ENCODE peak calls at places on chromosomes 3 and 15, in nine cellular contexts. L is activated CD8-positive, alpha-beta memory T cell treated with anti-CD3 and anti-CD28 coated beads for 24 hours; I is AG08395; F is upper lobe of left lung; Z is vagina; V is neural crest cell; B is AG10803; K is GM12865; E is NCI-H1436 treated with DMSO at 0.1 percent for 48 hours. Y is an unnamed sample.

GRCh38 chr3:55443346-55443745 is 43.8 kb downstream of the WNT5A start:
- DNase-seq in L (no peak), I (no peak), F (no peak), Z (no peak), V (no peak), B (no peak), K (no peak), E (no peak), Y (no peak)

GRCh38 chr3:53506763-53507145 is 12.3 kb downstream of the CACNA1D start:
- DNase-seq in L (no peak), I (no peak), F (no peak), Z (no peak), V (no peak), B (no peak), K (no peak), E (no peak), Y (no peak)

GRCh38 chr3:99246010-99246654 is 344.6 kb upstream of the DCBLD2 start:
- DNase-seq in L (no peak), I (no peak), F (no peak), Z (no peak), V (no peak), B (peak; percentile 61), K (no peak), E (no peak), Y (peak; percentile 70)

GRCh38 chr15:81608309-81608829 is 234.4 kb upstream of the TMC3 start:
- DNase-seq in L (no peak), I (no peak), F (no peak), Z (no peak), V (no peak), B (no peak), K (no peak), E (no peak), Y (no peak)

GRCh38 chr15:78034495-78035191 is 42.9 kb downstream of the TBC1D2B start:
- DNase-seq in L (peak; percentile 87), I (no peak), F (peak; percentile 85), Z (no peak), V (no peak), B (no peak), K (peak; percentile 87), E (no peak), Y (no peak)

GRCh38 chr3:14628406-14628805 is 23.2 kb upstream of the CCDC174 start:
- DNase-seq in L (no peak), I (no peak), F (no peak), Z (no peak), V (no peak), B (no peak), K (no peak), E (no peak), Y (no peak)

GRCh38 chr3:148707596-148708386 is 10.1 kb downstream of the AGTR1 start:
- DNase-seq in L (no peak), I (no peak), F (no peak), Z (no peak), V (no peak), B (no peak), K (no peak), E (no peak), Y (peak; percentile 12)

GRCh38 chr15:34223904-34224596 is 766 bp upstream of the EMC4 start:
- DNase-seq in L (no peak), I (no peak), F (no peak), Z (no peak), V (no peak), B (peak; percentile 8), K (peak; percentile 20), E (no peak), Y (peak; percentile 38)

GRCh38 chr3:134874737-134875413 is 79.8 kb downstream of the EPHB1 start:
- DNase-seq in L (no peak), I (peak; percentile 7), F (no peak), Z (no peak), V (no peak), B (peak; percentile 8), K (peak; percentile 24), E (no peak), Y (peak; percentile 9)

GRCh38 chr3:101423984-101424888 is 88.8 kb downstream of the SENP7 start:
- DNase-seq in L (no peak), I (no peak), F (no peak), Z (no peak), V (no peak), B (no peak), K (no peak), E (no peak), Y (no peak)

GRCh38 chr3:16633948-16634347 is 28.7 kb upstream of the DAZL start:
- DNase-seq in L (no peak), I (no peak), F (no peak), Z (no peak), V (no peak), B (no peak), K (peak; percentile 35), E (no peak), Y (no peak)

GRCh38 chr15:63907521-63907920 is 73.8 kb upstream of the HERC1 start:
- DNase-seq in L (no peak), I (no peak), F (no peak), Z (no peak), V (no peak), B (no peak), K (no peak), E (no peak), Y (no peak)

GRCh38 chr3:149291178-149291577 is 42.3 kb downstream of the TM4SF18 start:
- DNase-seq in L (no peak), I (no peak), F (no peak), Z (no peak), V (no peak), B (no peak), K (peak; percentile 42), E (no peak), Y (no peak)

GRCh38 chr15:69451951-69452701 is 492 bp upstream of the RPLP1 start:
- DNase-seq in L (peak; percentile 77), I (peak; percentile 8), F (no peak), Z (no peak), V (no peak), B (peak; percentile 53), K (peak; percentile 65), E (no peak), Y (peak; percentile 66)

GRCh38 chr3:4571690-4572334 is 78.7 kb downstream of the ITPR1 start:
- DNase-seq in L (no peak), I (no peak), F (no peak), Z (no peak), V (no peak), B (no peak), K (peak; percentile 18), E (no peak), Y (peak; percentile 14)

GRCh38 chr3:191070201-191070600 is 128.8 kb upstream of the OSTN start:
- DNase-seq in L (no peak), I (peak; percentile 71), F (no peak), Z (no peak), V (no peak), B (peak; percentile 81), K (no peak), E (no peak), Y (peak; percentile 95)

GRCh38 chr3:193830791-193831191 is 237.8 kb downstream of the OPA1 start:
- DNase-seq in L (no peak), I (no peak), F (no peak), Z (no peak), V (no peak), B (no peak), K (no peak), E (peak; percentile 94), Y (no peak)

GRCh38 chr15:37481126-37481525 is 380.8 kb upstream of the MEIS2 start:
- DNase-seq in L (no peak), I (no peak), F (no peak), Z (no peak), V (no peak), B (no peak), K (no peak), E (no peak), Y (no peak)

GRCh38 chr15:63327648-63328421 is 50.4 kb downstream of the APH1B start:
- DNase-seq in L (no peak), I (no peak), F (no peak), Z (no peak), V (no peak), B (no peak), K (no peak), E (no peak), Y (no peak)

GRCh38 chr15:69012761-69013364 is 1.6 kb upstream of the NOX5 start:
- DNase-seq in L (no peak), I (no peak), F (no peak), Z (no peak), V (no peak), B (no peak), K (no peak), E (no peak), Y (no peak)

GRCh38 chr3:5294360-5294759 is 106.9 kb downstream of the EDEM1 start:
- DNase-seq in L (no peak), I (peak; percentile 74), F (no peak), Z (no peak), V (no peak), B (peak; percentile 90), K (no peak), E (no peak), Y (peak; percentile 81)

GRCh38 chr3:126136428-126137220 is 43.8 kb downstream of the ALDH1L1 start:
- DNase-seq in L (peak; percentile 43), I (no peak), F (peak; percentile 14), Z (peak; percentile 81), V (no peak), B (no peak), K (no peak), E (no peak), Y (no peak)

GRCh38 chr3:139774570-139775302 is 97.0 kb upstream of the NMNAT3 start:
- DNase-seq in L (no peak), I (peak; percentile 25), F (no peak), Z (no peak), V (no peak), B (peak; percentile 45), K (no peak), E (no peak), Y (peak; percentile 6)

GRCh38 chr3:111712294-111713180 is 117.4 kb upstream of the ZBED2 start:
- DNase-seq in L (peak; percentile 72), I (peak; percentile 29), F (no peak), Z (no peak), V (no peak), B (peak; percentile 59), K (no peak), E (peak; percentile 99), Y (peak; percentile 84)

GRCh38 chr15:101725073-101725472 is 800 bp upstream of the TARS3 start:
- DNase-seq in L (no peak), I (no peak), F (no peak), Z (no peak), V (no peak), B (no peak), K (no peak), E (no peak), Y (no peak)

GRCh38 chr3:155870945-155871745 is 695 bp downstream of the GMPS start:
- DNase-seq in L (peak; percentile 80), I (peak; percentile 42), F (peak; percentile 77), Z (no peak), V (peak; percentile 43), B (peak; percentile 33), K (peak; percentile 59), E (no peak), Y (peak; percentile 72)

GRCh38 chr3:179179979-179180758 is 32.0 kb downstream of the PIK3CA start:
- DNase-seq in L (no peak), I (no peak), F (no peak), Z (no peak), V (no peak), B (peak; percentile 29), K (peak; percentile 18), E (peak; percentile 93), Y (peak; percentile 54)

GRCh38 chr3:9955067-9955502 is 2.9 kb upstream of the PRRT3 start:
- DNase-seq in L (no peak), I (no peak), F (no peak), Z (no peak), V (no peak), B (no peak), K (no peak), E (no peak), Y (no peak)

GRCh38 chr3:49718419-49719213 is 868 bp downstream of the AMIGO3 start:
- DNase-seq in L (no peak), I (no peak), F (no peak), Z (peak; percentile 85), V (no peak), B (no peak), K (no peak), E (no peak), Y (no peak)

GRCh38 chr3:62922326-62922725 is 47.1 kb upstream of the CADPS start:
- DNase-seq in L (no peak), I (no peak), F (no peak), Z (no peak), V (no peak), B (peak; percentile 40), K (no peak), E (no peak), Y (peak; percentile 60)

GRCh38 chr15:89021224-89021623 is 67.0 kb upstream of the ABHD2 start:
- DNase-seq in L (no peak), I (no peak), F (peak; percentile 53), Z (no peak), V (no peak), B (peak; percentile 81), K (no peak), E (no peak), Y (peak; percentile 72)

Y was measured in GM23248.